ENCODE peak calls at places on chromosomes 1 and 21, in five cellular contexts. One of them, this sample, is unnamed. For H3K9me3, the result is how much of the 10 kb centered on the place peaks cover.

GRCh38 chr1:196535727-196536126 is 72.5 kb downstream of the KCNT2 start:
- DNase-seq in body of pancreas: no peak
- DNase-seq in transverse colon: no peak
- DNase-seq in adrenal gland: no peak
- DNase-seq in uterus: no peak
- DNase-seq in this sample: no peak

GRCh38 chr1:233394860-233395717 is 67.6 kb downstream of the MAP3K21 start:
- DNase-seq in transverse colon: no peak
- DNase-seq in adrenal gland: peak
- DNase-seq in body of pancreas: peak
- DNase-seq in uterus: no peak
- DNase-seq in this sample: no peak

GRCh38 chr1:198750081-198750480 is 111.2 kb downstream of the PTPRC start:
- DNase-seq in adrenal gland: no peak
- DNase-seq in transverse colon: no peak
- DNase-seq in body of pancreas: no peak
- DNase-seq in uterus: no peak
- DNase-seq in this sample: no peak

GRCh38 chr1:177014325-177014724 is 150.2 kb downstream of the ASTN1 start:
- DNase-seq in transverse colon: no peak
- DNase-seq in body of pancreas: no peak
- DNase-seq in uterus: no peak
- DNase-seq in adrenal gland: no peak
- DNase-seq in this sample: no peak

GRCh38 chr1:186848509-186849130 is 19.9 kb downstream of the PLA2G4A start:
- DNase-seq in uterus: no peak
- DNase-seq in transverse colon: no peak
- DNase-seq in adrenal gland: no peak
- DNase-seq in body of pancreas: no peak
- DNase-seq in this sample: no peak

GRCh38 chr1:68291763-68292384 is 59.6 kb upstream of the WLS start:
- DNase-seq in transverse colon: no peak
- DNase-seq in uterus: no peak
- DNase-seq in body of pancreas: no peak
- DNase-seq in adrenal gland: peak
- DNase-seq in this sample: no peak

GRCh38 chr1:156704930-156705320 is 458 bp downstream of the CRABP2 start:
- DNase-seq in body of pancreas: peak
- DNase-seq in adrenal gland: peak
- DNase-seq in transverse colon: peak
- DNase-seq in uterus: peak
- DNase-seq in this sample: no peak

GRCh38 chr1:17892225-17892624 is 137.1 kb downstream of the ACTL8 start:
- DNase-seq in body of pancreas: peak
- DNase-seq in uterus: no peak
- DNase-seq in transverse colon: no peak
- DNase-seq in adrenal gland: peak
- DNase-seq in this sample: no peak

GRCh38 chr1:178126261-178126660 is 32.4 kb downstream of the RASAL2 start:
- DNase-seq in adrenal gland: no peak
- DNase-seq in uterus: no peak
- DNase-seq in body of pancreas: no peak
- DNase-seq in transverse colon: no peak
- DNase-seq in this sample: no peak

GRCh38 chr1:58209578-58209977 is 336.9 kb downstream of the OMA1 start:
- DNase-seq in adrenal gland: no peak
- DNase-seq in transverse colon: no peak
- DNase-seq in uterus: no peak
- DNase-seq in body of pancreas: no peak
- DNase-seq in this sample: no peak

GRCh38 chr1:86052948-86053698 is 103.4 kb downstream of the COL24A1 start:
- DNase-seq in body of pancreas: no peak
- DNase-seq in adrenal gland: no peak
- DNase-seq in uterus: no peak
- DNase-seq in transverse colon: no peak
- DNase-seq in this sample: no peak

GRCh38 chr1:98323396-98323795 is 338.1 kb upstream of the SNX7 start:
- DNase-seq in adrenal gland: peak
- DNase-seq in transverse colon: no peak
- DNase-seq in uterus: no peak
- DNase-seq in body of pancreas: no peak
- DNase-seq in this sample: no peak

GRCh38 chr1:1020000-1020404 is at the start of gene AGRN:
- DNase-seq in adrenal gland: peak
- DNase-seq in transverse colon: peak
- DNase-seq in uterus: peak
- DNase-seq in body of pancreas: no peak
- DNase-seq in this sample: peak

GRCh38 chr21:26070822-26071425 is 99.6 kb downstream of the APP start:
- DNase-seq in adrenal gland: peak
- DNase-seq in transverse colon: peak
- DNase-seq in body of pancreas: no peak
- DNase-seq in uterus: peak
- DNase-seq in this sample: peak

GRCh38 chr1:234608720-234609527 is 1.1 kb downstream of the IRF2BP2 start:
- DNase-seq in uterus: peak
- DNase-seq in body of pancreas: peak
- DNase-seq in transverse colon: peak
- DNase-seq in adrenal gland: peak
- DNase-seq in this sample: peak

GRCh38 chr1:217048104-217048707 is 325.0 kb upstream of the ESRRG start:
- DNase-seq in uterus: no peak
- DNase-seq in body of pancreas: no peak
- DNase-seq in adrenal gland: no peak
- DNase-seq in transverse colon: no peak
- DNase-seq in this sample: peak

GRCh38 chr1:208115924-208116614 is 128.1 kb downstream of the PLXNA2 start:
- DNase-seq in adrenal gland: no peak
- DNase-seq in uterus: no peak
- DNase-seq in body of pancreas: no peak
- DNase-seq in transverse colon: no peak
- DNase-seq in this sample: no peak

GRCh38 chr1:6281511-6282402 is 20.9 kb upstream of the GPR153 start:
- DNase-seq in adrenal gland: no peak
- DNase-seq in transverse colon: peak
- DNase-seq in uterus: no peak
- DNase-seq in body of pancreas: no peak
- DNase-seq in this sample: no peak

GRCh38 chr1:182166321-182166720 is 104.8 kb upstream of the ZNF648 start:
- DNase-seq in uterus: no peak
- DNase-seq in body of pancreas: no peak
- DNase-seq in adrenal gland: no peak
- DNase-seq in transverse colon: no peak
- DNase-seq in this sample: no peak

GRCh38 chr1:29650041-29650400 is 413.7 kb downstream of the PTPRU start:
- DNase-seq in transverse colon: no peak
- DNase-seq in adrenal gland: no peak
- DNase-seq in uterus: no peak
- DNase-seq in body of pancreas: no peak
- DNase-seq in this sample: no peak

GRCh38 chr1:47951026-47951425 is 46.2 kb downstream of the TRABD2B start:
- DNase-seq in body of pancreas: no peak
- DNase-seq in transverse colon: no peak
- DNase-seq in adrenal gland: no peak
- DNase-seq in uterus: no peak
- DNase-seq in this sample: no peak

GRCh38 chr1:41668967-41669366 is 184.5 kb upstream of the EDN2 start:
- DNase-seq in uterus: no peak
- DNase-seq in transverse colon: no peak
- DNase-seq in body of pancreas: no peak
- DNase-seq in adrenal gland: no peak
- DNase-seq in this sample: no peak

GRCh38 chr1:153606194-153606593 is 6.7 kb downstream of the S100A16 start:
- DNase-seq in body of pancreas: no peak
- DNase-seq in adrenal gland: no peak
- DNase-seq in transverse colon: no peak
- DNase-seq in uterus: no peak
- DNase-seq in this sample: no peak

GRCh38 chr1:192311281-192311680 is 5.5 kb upstream of the RGS21 start:
- DNase-seq in body of pancreas: no peak
- DNase-seq in uterus: no peak
- DNase-seq in transverse colon: no peak
- DNase-seq in adrenal gland: no peak
- DNase-seq in this sample: no peak

GRCh38 chr1:4053160-4053748 is 153.2 kb upstream of the C1orf174 start:
- DNase-seq in transverse colon: no peak
- DNase-seq in uterus: no peak
- DNase-seq in body of pancreas: no peak
- DNase-seq in adrenal gland: no peak
- DNase-seq in this sample: no peak

GRCh38 chr1:202154766-202155477 is 5.5 kb downstream of the PTPN7 start:
- DNase-seq in transverse colon: peak
- DNase-seq in body of pancreas: peak
- DNase-seq in adrenal gland: peak
- DNase-seq in uterus: no peak
- DNase-seq in this sample: peak

GRCh38 chr1:97796716-97797115 is 124.1 kb downstream of the DPYD start:
- DNase-seq in body of pancreas: no peak
- DNase-seq in uterus: no peak
- DNase-seq in adrenal gland: no peak
- DNase-seq in transverse colon: no peak
- DNase-seq in this sample: no peak

GRCh38 chr1:29655945-29656866 is 419.9 kb downstream of the PTPRU start:
- DNase-seq in transverse colon: no peak
- DNase-seq in adrenal gland: no peak
- DNase-seq in uterus: no peak
- DNase-seq in body of pancreas: peak
- DNase-seq in this sample: no peak

GRCh38 chr21:40926238-40926637 is 79.3 kb upstream of the DSCAM start:
- DNase-seq in adrenal gland: no peak
- DNase-seq in uterus: no peak
- DNase-seq in body of pancreas: no peak
- DNase-seq in transverse colon: no peak
- DNase-seq in this sample: no peak

GRCh38 chr1:66251521-66251920 is 282.4 kb upstream of the SGIP1 start:
- DNase-seq in adrenal gland: peak
- DNase-seq in transverse colon: no peak
- DNase-seq in body of pancreas: no peak
- DNase-seq in uterus: no peak
- DNase-seq in this sample: no peak

GRCh38 chr21:33752260-33752659 is 110.0 kb downstream of the ITSN1 start:
- DNase-seq in adrenal gland: no peak
- DNase-seq in transverse colon: no peak
- DNase-seq in body of pancreas: no peak
- DNase-seq in uterus: no peak
- DNase-seq in this sample: no peak

GRCh38 chr21:33751533-33751932 is 109.2 kb downstream of the ITSN1 start:
- DNase-seq in transverse colon: no peak
- DNase-seq in adrenal gland: no peak
- DNase-seq in uterus: no peak
- DNase-seq in body of pancreas: no peak
- DNase-seq in this sample: no peak

GRCh38 chr21:33750017-33750416 is 107.7 kb downstream of the ITSN1 start:
- DNase-seq in body of pancreas: no peak
- DNase-seq in transverse colon: no peak
- DNase-seq in adrenal gland: no peak
- DNase-seq in uterus: no peak
- DNase-seq in this sample: no peak

GRCh38 chr21:33748903-33749302 is 106.6 kb downstream of the ITSN1 start:
- DNase-seq in uterus: no peak
- DNase-seq in body of pancreas: no peak
- DNase-seq in transverse colon: no peak
- DNase-seq in adrenal gland: no peak
- DNase-seq in this sample: no peak

GRCh38 chr21:33751120-33751519 is 108.8 kb downstream of the ITSN1 start:
- DNase-seq in adrenal gland: no peak
- DNase-seq in body of pancreas: no peak
- DNase-seq in transverse colon: no peak
- DNase-seq in uterus: no peak
- DNase-seq in this sample: no peak
- TF ChIP-seq POLR2A in adrenal gland: no peak
- TF ChIP-seq POLR2A in body of pancreas: no peak
- TF ChIP-seq POLR2A in transverse colon: no peak
- TF ChIP-seq POLR2A in uterus: no peak
- TF ChIP-seq POLR2A in this sample: no peak

GRCh38 chr1:166937329-166937728 is 38.0 kb downstream of the ILDR2 start:
- DNase-seq in adrenal gland: no peak
- DNase-seq in body of pancreas: no peak
- DNase-seq in uterus: no peak
- DNase-seq in transverse colon: no peak
- DNase-seq in this sample: no peak

GRCh38 chr1:166933633-166934032 is 41.7 kb downstream of the ILDR2 start:
- DNase-seq in adrenal gland: no peak
- DNase-seq in transverse colon: no peak
- DNase-seq in uterus: no peak
- DNase-seq in body of pancreas: no peak
- DNase-seq in this sample: no peak

GRCh38 chr1:166933137-166933536 is 42.2 kb downstream of the ILDR2 start:
- DNase-seq in body of pancreas: no peak
- DNase-seq in transverse colon: no peak
- DNase-seq in uterus: no peak
- DNase-seq in adrenal gland: no peak
- DNase-seq in this sample: no peak

DNA sequence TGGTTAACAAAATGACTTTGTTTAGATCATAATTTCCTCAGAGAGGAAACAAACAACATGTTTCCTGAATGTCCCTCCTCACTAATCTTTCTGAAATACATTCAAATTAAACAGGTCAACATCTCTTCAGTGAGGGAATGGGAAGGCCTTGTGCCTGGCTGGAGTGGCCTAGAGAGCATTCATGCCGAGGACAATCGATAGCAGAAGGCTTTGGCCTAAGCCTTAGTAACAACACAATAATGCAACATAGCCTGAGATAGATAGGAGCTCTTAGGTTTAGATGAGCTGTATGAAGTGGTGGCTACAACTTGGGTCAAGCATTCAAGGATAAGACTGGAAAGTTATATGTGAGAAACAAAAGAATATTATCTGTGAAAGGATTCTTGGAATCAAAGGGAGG is 37.4 kb downstream of the ILDR2 start:
- DNase-seq in transverse colon: no peak
- DNase-seq in body of pancreas: no peak
- DNase-seq in uterus: no peak
- DNase-seq in adrenal gland: no peak
- DNase-seq in this sample: no peak
- H3K9me3 ChIP-seq in transverse colon: under half
- H3K9me3 ChIP-seq in body of pancreas: under half
- H3K9me3 ChIP-seq in uterus: under half
- H3K9me3 ChIP-seq in adrenal gland: under half
- H3K9me3 ChIP-seq in this sample: under half

DNA sequence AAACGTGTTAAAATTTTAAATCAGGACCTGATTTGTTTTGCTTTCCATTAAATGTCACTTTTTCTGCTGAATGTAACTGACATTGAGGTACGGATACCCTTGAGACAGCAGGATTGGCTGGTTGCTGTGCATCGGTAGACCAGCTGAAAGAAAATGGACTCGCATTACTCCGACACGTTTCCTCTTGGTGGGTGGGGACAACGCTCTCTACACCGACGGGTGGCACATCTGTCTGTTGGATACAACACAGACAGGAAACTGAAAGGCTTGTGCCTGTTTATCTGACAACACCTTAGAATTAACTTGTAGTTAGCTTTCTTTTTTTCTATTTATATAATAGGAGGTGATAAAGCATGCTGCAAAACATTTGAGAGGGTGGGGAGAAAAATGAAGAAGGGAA is 19.4 kb downstream of the PRPF38A start:
- DNase-seq in body of pancreas: no peak
- DNase-seq in uterus: no peak
- DNase-seq in adrenal gland: no peak
- DNase-seq in transverse colon: no peak
- DNase-seq in this sample: peak
- TF ChIP-seq POLR2A in body of pancreas: no peak
- TF ChIP-seq POLR2A in uterus: no peak
- TF ChIP-seq POLR2A in adrenal gland: no peak
- TF ChIP-seq POLR2A in transverse colon: no peak
- TF ChIP-seq POLR2A in this sample: no peak

GRCh38 chr1:246978281-246978680 is 29.6 kb downstream of the ZNF695 start:
- DNase-seq in adrenal gland: no peak
- DNase-seq in body of pancreas: no peak
- DNase-seq in transverse colon: no peak
- DNase-seq in uterus: no peak
- DNase-seq in this sample: no peak
- H3K9me3 ChIP-seq in adrenal gland: under half
- H3K9me3 ChIP-seq in body of pancreas: under half
- H3K9me3 ChIP-seq in transverse colon: under half
- H3K9me3 ChIP-seq in uterus: under half
- H3K9me3 ChIP-seq in this sample: under half